ENCODE peak calls at places on chromosomes 3 and 15, in eight cellular contexts. Q is activated T-cell treated with anti-CD3 and anti-CD28 coated beads, Interleukin-2, amount 50 U/mL, for 1 hour; U is substantia nigra; V is left colon; B is WTC11; K is Calu3; N is upper lobe of right lung; F is left ventricle myocardium inferior. T is an unnamed sample.
A peak's percentile ranks its signal among the peaks of the same experiment; 100 is the strongest.

GRCh38 chr15:62558640-62559039 is 393.6 kb upstream of the C2CD4B start:
- DNase-seq in Q (no peak), U (no peak), V (no peak), B (no peak), K (no peak), N (no peak), F (no peak), T (no peak)

GRCh38 chr3:132504375-132504921 is 87.1 kb downstream of the DNAJC13 start:
- DNase-seq in Q (no peak), U (no peak), V (no peak), B (no peak), K (no peak), N (no peak), F (no peak), T (no peak)

GRCh38 chr15:90989040-90989768 is 5.1 kb downstream of the PRC1 start:
- DNase-seq in Q (no peak), U (no peak), V (no peak), B (no peak), K (no peak), N (no peak), F (no peak), T (no peak)

GRCh38 chr3:135155228-135155627 is 360.2 kb downstream of the EPHB1 start:
- DNase-seq in Q (no peak), U (no peak), V (no peak), B (no peak), K (no peak), N (no peak), F (no peak), T (no peak)

GRCh38 chr15:98442379-98442833 is 205.9 kb upstream of the IGF1R start:
- DNase-seq in Q (peak; percentile 41), U (no peak), V (no peak), B (peak; percentile 72), K (peak; percentile 79), N (no peak), F (no peak), T (peak; percentile 89)

GRCh38 chr15:96068897-96069296 is 261.6 kb upstream of the NR2F2 start:
- DNase-seq in Q (no peak), U (no peak), V (no peak), B (no peak), K (no peak), N (no peak), F (no peak), T (no peak)

GRCh38 chr15:41994171-41994650 is 21.9 kb upstream of the EHD4 start:
- DNase-seq in Q (no peak), U (no peak), V (no peak), B (no peak), K (no peak), N (peak; percentile 52), F (no peak), T (no peak)

GRCh38 chr15:63176302-63176701 is 13.1 kb upstream of the RAB8B start:
- DNase-seq in Q (no peak), U (no peak), V (no peak), B (no peak), K (no peak), N (no peak), F (no peak), T (no peak)

GRCh38 chr3:148158210-148158609 is 539.5 kb upstream of the AGTR1 start:
- DNase-seq in Q (no peak), U (peak; percentile 5), V (no peak), B (no peak), K (peak; percentile 78), N (no peak), F (no peak), T (no peak)

GRCh38 chr15:89745131-89745530 is 5.9 kb downstream of the MESP1 start:
- DNase-seq in Q (no peak), U (no peak), V (no peak), B (no peak), K (no peak), N (no peak), F (no peak), T (no peak)

GRCh38 chr15:34855397-34855796 is 60.0 kb upstream of the ACTC1 start:
- DNase-seq in Q (no peak), U (no peak), V (no peak), B (no peak), K (no peak), N (no peak), F (no peak), T (no peak)

GRCh38 chr15:90479656-90480055 is 50.1 kb upstream of the CRTC3 start:
- DNase-seq in Q (no peak), U (no peak), V (no peak), B (no peak), K (peak; percentile 81), N (no peak), F (no peak), T (no peak)

GRCh38 chr3:196774845-196775422 is 35.3 kb downstream of the PAK2 start:
- DNase-seq in Q (no peak), U (no peak), V (no peak), B (no peak), K (no peak), N (no peak), F (no peak), T (no peak)

GRCh38 chr3:197420115-197420514 is 121.7 kb upstream of the DLG1 start:
- DNase-seq in Q (no peak), U (no peak), V (no peak), B (no peak), K (no peak), N (no peak), F (no peak), T (no peak)

GRCh38 chr15:68584704-68585573 is 6.1 kb downstream of the CORO2B start:
- DNase-seq in Q (no peak), U (peak; percentile 42), V (no peak), B (no peak), K (no peak), N (no peak), F (no peak), T (no peak)

GRCh38 chr3:31957106-31957505 is 24.0 kb downstream of the OSBPL10 start:
- DNase-seq in Q (no peak), U (no peak), V (no peak), B (no peak), K (no peak), N (no peak), F (no peak), T (no peak)

GRCh38 chr3:184545769-184546168 is 15.8 kb upstream of the EPHB3 start:
- DNase-seq in Q (no peak), U (no peak), V (peak; percentile 15), B (no peak), K (no peak), N (peak; percentile 13), F (no peak), T (no peak)

GRCh38 chr3:188890572-188891270 is 281.1 kb upstream of the TPRG1 start:
- DNase-seq in Q (no peak), U (no peak), V (no peak), B (no peak), K (no peak), N (no peak), F (no peak), T (no peak)

GRCh38 chr15:28979208-28979891 is 93.6 kb downstream of the APBA2 start:
- DNase-seq in Q (no peak), U (no peak), V (no peak), B (no peak), K (no peak), N (no peak), F (no peak), T (peak; percentile 64)

GRCh38 chr15:63999177-63999576 is 47.1 kb downstream of the DAPK2 start:
- DNase-seq in Q (no peak), U (no peak), V (peak; percentile 28), B (no peak), K (no peak), N (no peak), F (no peak), T (no peak)

GRCh38 chr15:65869954-65870871 is 922 bp downstream of the RAB11A start:
- DNase-seq in Q (peak; percentile 45), U (peak; percentile 53), V (peak; percentile 65), B (peak; percentile 23), K (peak; percentile 60), N (peak; percentile 67), F (peak; percentile 31), T (no peak)

GRCh38 chr3:5136211-5136610 is 14.1 kb downstream of the ARL8B start:
- DNase-seq in Q (no peak), U (no peak), V (no peak), B (no peak), K (no peak), N (no peak), F (no peak), T (no peak)

GRCh38 chr3:160401301-160402095 is 2.0 kb downstream of the SMC4 start:
- DNase-seq in Q (no peak), U (no peak), V (no peak), B (no peak), K (peak; percentile 34), N (no peak), F (no peak), T (no peak)

T was measured in osteocyte.